ENCODE peak calls at places on chromosomes 13 and 19, in five cellular contexts. B, S, G, A and M are unnamed samples.
A peak's percentile ranks its signal among the peaks of the same experiment; 100 is the strongest.

GRCh38 chr13:33842207-33842606 is 24.3 kb downstream of the RFC3 start:
- DNase-seq in B (no peak), S (no peak), G (no peak), A (no peak), M (no peak)

GRCh38 chr19:33412617-33413425 is 39.3 kb downstream of the CEBPG start:
- DNase-seq in B (no peak), S (no peak), G (no peak), A (peak; percentile 11), M (no peak)

GRCh38 chr19:34502582-34503545 is 21.3 kb downstream of the WTIP start:
- DNase-seq in B (no peak), S (no peak), G (peak; percentile 19), A (no peak), M (peak; percentile 57)

GRCh38 chr19:42528354-42529247 is at the start of gene CEACAM1:
- DNase-seq in B (no peak), S (peak; percentile 60), G (no peak), A (peak; percentile 17), M (peak; percentile 60)

GRCh38 chr13:112727581-112727980 is 37.7 kb downstream of the ATP11A start:
- DNase-seq in B (no peak), S (no peak), G (peak; percentile 14), A (no peak), M (no peak)

GRCh38 chr19:1853295-1854031 is 5.2 kb upstream of the REXO1 start:
- DNase-seq in B (peak; percentile 23), S (peak; percentile 94), G (peak; percentile 70), A (peak; percentile 80), M (peak; percentile 84)

GRCh38 chr19:14580623-14581237 is 2.2 kb upstream of the CLEC17A start:
- DNase-seq in B (no peak), S (no peak), G (no peak), A (no peak), M (no peak)

GRCh38 chr13:50116430-50116973 is 101.3 kb downstream of the KCNRG start:
- DNase-seq in B (no peak), S (no peak), G (no peak), A (no peak), M (no peak)

GRCh38 chr13:88124142-88124541 is 453.0 kb downstream of the SLITRK5 start:
- DNase-seq in B (no peak), S (no peak), G (no peak), A (no peak), M (no peak)

GRCh38 chr19:13839193-13839937 is 37.6 kb upstream of the NANOS3 start:
- DNase-seq in B (no peak), S (peak; percentile 79), G (peak; percentile 93), A (peak; percentile 93), M (peak; percentile 90)

GRCh38 chr19:1672038-1672768 is 19.8 kb upstream of the TCF3 start:
- DNase-seq in B (no peak), S (peak; percentile 65), G (no peak), A (no peak), M (no peak)

GRCh38 chr13:43267916-43268315 is 244.5 kb downstream of the DNAJC15 start:
- DNase-seq in B (no peak), S (no peak), G (no peak), A (no peak), M (no peak)

GRCh38 chr13:94362411-94362909 is 117.0 kb downstream of the DCT start:
- DNase-seq in B (peak; percentile 89), S (peak; percentile 78), G (peak; percentile 58), A (no peak), M (peak; percentile 81)

GRCh38 chr13:73657821-73658540 is 476.2 kb downstream of the KLF12 start:
- DNase-seq in B (peak; percentile 51), S (no peak), G (peak; percentile 72), A (peak; percentile 39), M (peak; percentile 70)

GRCh38 chr19:53333071-53333465 is 481 bp upstream of the ZNF845 start:
- DNase-seq in B (peak; percentile 5), S (no peak), G (peak; percentile 55), A (peak; percentile 29), M (peak; percentile 68)

GRCh38 chr19:47176627-47177090 is 46.0 kb downstream of the SAE1 start:
- DNase-seq in B (peak; percentile 89), S (no peak), G (peak; percentile 37), A (no peak), M (no peak)

GRCh38 chr19:38134538-38135149 is 89.4 kb downstream of the DPF1 start:
- DNase-seq in B (no peak), S (peak; percentile 25), G (no peak), A (no peak), M (no peak)

GRCh38 chr19:4015705-4016402 is 8.3 kb downstream of the PIAS4 start:
- DNase-seq in B (no peak), S (no peak), G (no peak), A (no peak), M (no peak)

GRCh38 chr13:114266241-114266640 is 15.2 kb upstream of the UPF3A start:
- DNase-seq in B (no peak), S (peak; percentile 55), G (no peak), A (no peak), M (no peak)

GRCh38 chr13:89862691-89863036 is 1484.8 kb upstream of the MIR17HG start:
- DNase-seq in B (no peak), S (no peak), G (no peak), A (no peak), M (no peak)

GRCh38 chr13:20160346-20161274 is at the start of gene GJA3:
- DNase-seq in B (no peak), S (no peak), G (no peak), A (no peak), M (peak; percentile 57)

GRCh38 chr19:4506449-4507149 is 11.7 kb downstream of the PLIN4 start:
- DNase-seq in B (peak; percentile 18), S (no peak), G (no peak), A (no peak), M (no peak)

GRCh38 chr13:67996101-67996500 is 766.0 kb upstream of the PCDH9 start:
- DNase-seq in B (no peak), S (no peak), G (peak; percentile 18), A (no peak), M (no peak)

GRCh38 chr19:55652311-55653078 is 2.3 kb upstream of the U2AF2 start:
- DNase-seq in B (no peak), S (no peak), G (no peak), A (peak; percentile 38), M (no peak)

GRCh38 chr13:23159587-23160240 is 21.1 kb upstream of the SGCG start:
- DNase-seq in B (no peak), S (no peak), G (no peak), A (no peak), M (no peak)

GRCh38 chr19:20197747-20198146 is 30.7 kb downstream of the ZNF486 start:
- DNase-seq in B (no peak), S (no peak), G (no peak), A (no peak), M (no peak)

GRCh38 chr13:21913010-21913409 is 242.1 kb downstream of the FGF9 start:
- DNase-seq in B (no peak), S (no peak), G (no peak), A (no peak), M (no peak)

GRCh38 chr19:27775395-27775794 is 1437.6 kb downstream of the UQCRFS1 start:
- DNase-seq in B (no peak), S (no peak), G (no peak), A (no peak), M (peak; percentile 9)

GRCh38 chr13:34722931-34723330 is 219.1 kb upstream of the NBEA start:
- DNase-seq in B (no peak), S (no peak), G (no peak), A (no peak), M (no peak)

GRCh38 chr19:6198896-6199239 is 63.4 kb downstream of the ACSBG2 start:
- DNase-seq in B (no peak), S (no peak), G (no peak), A (no peak), M (no peak)

GRCh38 chr19:45179848-45180370 is 1.3 kb downstream of the BLOC1S3 start:
- DNase-seq in B (no peak), S (no peak), G (no peak), A (no peak), M (no peak)

GRCh38 chr19:45175663-45176345 is 2.2 kb downstream of the TRAPPC6A start:
- DNase-seq in B (no peak), S (no peak), G (no peak), A (no peak), M (no peak)

GRCh38 chr19:45179063-45179847 is 671 bp downstream of the BLOC1S3 start:
- DNase-seq in B (no peak), S (peak; percentile 37), G (no peak), A (peak; percentile 61), M (no peak)

GRCh38 chr19:45177817-45178261 is at the start of gene TRAPPC6A:
- DNase-seq in B (no peak), S (no peak), G (no peak), A (no peak), M (no peak)

GRCh38 chr19:45178262-45179062 is at the start of gene BLOC1S3:
- DNase-seq in B (peak; percentile 100), S (peak; percentile 99), G (peak; percentile 100), A (peak; percentile 100), M (peak; percentile 100)
- H3K4me3 ChIP-seq in B (peak within 1 kb of the TSS; percentile 96), S (peak within 1 kb of the TSS; percentile 100), G (peak within 1 kb of the TSS; percentile 73), A (peak within 1 kb of the TSS; percentile 77), M (peak within 1 kb of the TSS; percentile 76)

GRCh38 chr19:7663711-7664110 is 5.1 kb upstream of the RETN start:
- DNase-seq in B (no peak), S (no peak), G (no peak), A (no peak), M (no peak)
- TF ChIP-seq CTCF in B (no peak), S (no peak), G (no peak), A (no peak), M (no peak)

DNA sequence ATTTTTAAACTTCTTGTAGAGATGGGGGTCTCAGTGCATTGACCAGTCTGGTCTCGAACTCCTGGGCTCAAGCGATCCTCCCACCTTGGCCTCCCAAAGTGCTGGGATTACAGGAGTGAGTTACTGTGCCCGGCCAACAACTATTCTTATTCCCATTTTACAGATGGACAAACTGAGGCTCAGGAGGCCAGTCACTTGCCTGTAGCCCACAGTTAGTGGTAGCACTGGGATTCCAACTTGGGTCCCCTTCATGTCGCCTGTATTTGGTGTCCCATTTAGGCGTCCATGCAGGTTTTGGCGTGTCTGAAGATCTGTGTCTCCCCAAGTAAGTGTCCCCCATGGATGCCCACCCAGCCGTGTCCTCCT is 791 bp upstream of the AXL start:
- DNase-seq in B (no peak), S (no peak), G (no peak), A (no peak), M (no peak)
- H3K4me3 ChIP-seq in B (peak overlapping the region; percentile 87), S (no peak overlapping the region), G (peak overlapping the region; percentile 93), A (peak overlapping the region; percentile 36), M (peak overlapping the region; percentile 66)

DNA sequence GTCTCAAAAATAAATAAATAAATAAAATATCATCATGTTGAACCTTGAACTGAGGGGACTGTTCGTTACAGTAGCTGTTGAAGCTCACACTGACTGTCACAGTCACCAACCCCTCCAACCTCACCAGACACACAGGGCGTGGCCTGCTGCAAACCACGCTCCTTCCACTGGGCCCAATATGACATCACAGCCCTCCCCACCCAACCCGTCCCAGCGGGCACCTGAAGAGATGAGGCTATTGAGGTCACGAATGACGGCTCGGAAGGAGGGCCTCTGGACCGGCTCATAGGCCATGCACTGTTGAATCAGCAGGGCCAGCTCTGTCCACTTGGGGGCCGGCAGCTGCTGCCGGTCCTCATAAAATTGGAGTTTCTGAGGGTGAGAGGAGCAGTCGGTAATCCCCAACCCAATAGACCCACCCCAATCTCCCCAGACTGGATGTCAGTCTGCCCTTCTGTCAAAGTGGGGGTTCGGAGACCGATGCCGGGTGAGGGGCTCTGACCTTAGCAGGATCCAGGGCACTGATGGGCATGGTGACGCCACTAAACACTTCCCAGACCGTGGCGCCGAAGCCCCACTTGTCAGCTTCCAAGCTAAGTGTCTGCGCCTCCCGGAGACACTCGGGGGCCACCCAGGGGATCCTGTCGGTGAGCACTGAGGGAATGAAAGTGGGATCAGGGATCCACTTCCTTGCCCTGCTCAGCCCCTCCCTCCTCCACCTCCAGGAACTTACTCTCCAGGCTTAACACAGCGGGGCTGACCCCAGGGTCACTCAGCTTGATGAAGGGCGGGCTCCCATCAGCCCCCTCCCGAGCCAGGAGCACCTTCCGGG is 13.2 kb downstream of the JAK3 start:
- DNase-seq in B (no peak), S (no peak), G (no peak), A (no peak), M (no peak)
- TF ChIP-seq CTCF in B (peak; percentile 13), S (no peak), G (no peak), A (no peak), M (no peak)